ENCODE peak calls at places on chromosomes 4 and X, in ten cellular contexts. X is activated T-cell treated with anti-CD3 and anti-CD28 coated beads for 48 hours; P is CD8-positive, alpha-beta memory T cell; B is OCI-M1; W is aorta; C is left cardiac atrium; O is cardiac fibroblast; D is stomach; E is hepatocyte; G is posterior cingulate gyrus. I is an unnamed sample.

GRCh38 chr4:118994030-118994429 is 105.4 kb downstream of the SYNPO2 start:
- DNase-seq in X (no peak), P (no peak), B (no peak), W (no peak), C (no peak), O (no peak), D (peak), E (no peak), G (no peak), I (no peak)

GRCh38 chr4:102344955-102345794 is at the start of gene SLC39A8:
- DNase-seq in X (peak), P (peak), B (peak), W (peak), C (peak), O (peak), D (peak), E (peak), G (peak), I (peak)

GRCh38 chrX:68045008-68045577 is 388.2 kb downstream of the OPHN1 start:
- DNase-seq in X (no peak), P (no peak), B (no peak), W (no peak), C (no peak), O (no peak), D (no peak), E (no peak), G (no peak), I (no peak)

GRCh38 chr4:107826427-107826980 is 1.8 kb downstream of the SGMS2 start:
- DNase-seq in X (no peak), P (no peak), B (no peak), W (no peak), C (no peak), O (no peak), D (no peak), E (peak), G (no peak), I (no peak)

GRCh38 chrX:43405191-43405590 is 250.9 kb upstream of the MAOA start:
- DNase-seq in X (no peak), P (no peak), B (no peak), W (no peak), C (no peak), O (no peak), D (no peak), E (no peak), G (no peak), I (no peak)

GRCh38 chrX:118780915-118781314 is 42.7 kb upstream of the ZCCHC12 start:
- DNase-seq in X (no peak), P (no peak), B (no peak), W (no peak), C (no peak), O (peak), D (no peak), E (no peak), G (no peak), I (no peak)

GRCh38 chr4:168694669-168695068 is 197.8 kb downstream of the PALLD start:
- DNase-seq in X (no peak), P (no peak), B (no peak), W (no peak), C (no peak), O (peak), D (no peak), E (peak), G (no peak), I (peak)

GRCh38 chr4:105598787-105599186 is 46.4 kb downstream of the ARHGEF38 start:
- DNase-seq in X (no peak), P (no peak), B (no peak), W (no peak), C (no peak), O (peak), D (no peak), E (peak), G (no peak), I (no peak)

GRCh38 chr4:70603856-70604255 is 11.8 kb downstream of the AMBN start:
- DNase-seq in X (no peak), P (no peak), B (no peak), W (no peak), C (no peak), O (peak), D (no peak), E (no peak), G (no peak), I (no peak)

GRCh38 chr4:42119916-42120315 is 32.5 kb downstream of the BEND4 start:
- DNase-seq in X (no peak), P (no peak), B (no peak), W (no peak), C (no peak), O (no peak), D (no peak), E (no peak), G (no peak), I (no peak)

GRCh38 chr4:20418865-20419451 is 167.3 kb downstream of the SLIT2 start:
- DNase-seq in X (no peak), P (no peak), B (peak), W (no peak), C (no peak), O (peak), D (no peak), E (peak), G (no peak), I (no peak)

GRCh38 chrX:99033226-99033901 is 1376.7 kb downstream of the PCDH19 start:
- DNase-seq in X (no peak), P (no peak), B (no peak), W (no peak), C (no peak), O (no peak), D (no peak), E (no peak), G (no peak), I (no peak)

GRCh38 chr4:153763404-153763803 is 3.6 kb upstream of the RNF175 start:
- DNase-seq in X (no peak), P (no peak), B (peak), W (no peak), C (no peak), O (peak), D (no peak), E (no peak), G (no peak), I (no peak)

GRCh38 chrX:107729558-107730297 is 45.9 kb downstream of the TSC22D3 start:
- DNase-seq in X (no peak), P (no peak), B (no peak), W (no peak), C (no peak), O (peak), D (no peak), E (peak), G (peak), I (peak)

GRCh38 chr4:181957088-181957487 is 286.1 kb upstream of the TENM3 start:
- DNase-seq in X (no peak), P (no peak), B (no peak), W (peak), C (no peak), O (peak), D (no peak), E (no peak), G (no peak), I (no peak)

GRCh38 chrX:133923113-133923512 is 62.3 kb downstream of the GPC3 start:
- DNase-seq in X (no peak), P (no peak), B (peak), W (no peak), C (no peak), O (no peak), D (no peak), E (no peak), G (no peak), I (no peak)

GRCh38 chr4:153547520-153547919 is 81.4 kb downstream of the TMEM131L start:
- DNase-seq in X (no peak), P (no peak), B (no peak), W (no peak), C (no peak), O (no peak), D (no peak), E (no peak), G (no peak), I (no peak)

GRCh38 chrX:101429934-101430333 is 21.9 kb downstream of the HNRNPH2 start:
- DNase-seq in X (no peak), P (no peak), B (no peak), W (no peak), C (no peak), O (peak), D (no peak), E (no peak), G (no peak), I (no peak)

GRCh38 chr4:75686346-75686745 is 13.1 kb upstream of the G3BP2 start:
- DNase-seq in X (no peak), P (no peak), B (no peak), W (no peak), C (no peak), O (no peak), D (no peak), E (no peak), G (no peak), I (no peak)

GRCh38 chr4:139750099-139750498 is 84.5 kb downstream of the MGST2 start:
- DNase-seq in X (no peak), P (no peak), B (no peak), W (no peak), C (no peak), O (no peak), D (no peak), E (no peak), G (no peak), I (no peak)

GRCh38 chr4:8646296-8647093 is 53.9 kb downstream of the CPZ start:
- DNase-seq in X (no peak), P (no peak), B (no peak), W (no peak), C (no peak), O (no peak), D (peak), E (no peak), G (peak), I (peak)

GRCh38 chrX:98548550-98548949 is 1664.8 kb downstream of the RPA4 start:
- DNase-seq in X (no peak), P (no peak), B (no peak), W (no peak), C (no peak), O (no peak), D (no peak), E (no peak), G (no peak), I (peak)

GRCh38 chrX:130130990-130131389 is 20.7 kb upstream of the ELF4 start:
- DNase-seq in X (no peak), P (no peak), B (no peak), W (no peak), C (no peak), O (no peak), D (no peak), E (no peak), G (no peak), I (no peak)

GRCh38 chr4:21888195-21888976 is 60.2 kb downstream of the KCNIP4 start:
- DNase-seq in X (no peak), P (no peak), B (no peak), W (no peak), C (no peak), O (peak), D (no peak), E (peak), G (no peak), I (no peak)

GRCh38 chrX:37905436-37906147 is 58.2 kb upstream of the DYNLT3 start:
- DNase-seq in X (peak), P (no peak), B (no peak), W (no peak), C (no peak), O (no peak), D (peak), E (peak), G (peak), I (peak)